ENCODE peak calls at places on chromosomes 4 and X, in ten cellular contexts. A, C, U, I, G, W, O, F, L and Z are unnamed samples.

GRCh38 chr4:141530627-141531026 is 105.8 kb upstream of the IL15 start:
- DNase-seq in I (no peak), O (no peak), L (no peak), G (no peak), F (no peak), C (no peak), W (no peak), A (no peak), U (no peak), Z (no peak)

GRCh38 chrX:110741213-110741796 is 54.3 kb downstream of the CHRDL1 start:
- DNase-seq in I (no peak), A (no peak), G (no peak), L (peak; percentile 41), C (peak; percentile 77), F (no peak), U (no peak), O (no peak), W (peak; percentile 49), Z (no peak)

GRCh38 chr4:6540879-6541278 is 34.1 kb upstream of the MAN2B2 start:
- DNase-seq in A (no peak), G (no peak), O (no peak), F (no peak), I (no peak), C (no peak), W (no peak), U (no peak), L (no peak), Z (no peak)

GRCh38 chr4:35315419-35315818 is 928.9 kb downstream of the ARAP2 start:
- DNase-seq in G (no peak), W (no peak), C (no peak), O (no peak), F (no peak), A (no peak), U (no peak), L (no peak), I (no peak), Z (no peak)

GRCh38 chr4:168811207-168811606 is 198.8 kb downstream of the CBR4 start:
- DNase-seq in F (no peak), W (no peak), L (no peak), U (no peak), O (no peak), C (no peak), A (no peak), G (no peak), I (no peak), Z (no peak)

GRCh38 chrX:152445926-152446325 is 5.2 kb downstream of the GABRA3 start:
- DNase-seq in W (peak; percentile 2), O (no peak), F (no peak), C (peak; percentile 0), G (no peak), U (no peak), I (no peak), A (no peak), L (peak; percentile 5), Z (no peak)

GRCh38 chr4:44232262-44232661 is 216.3 kb downstream of the KCTD8 start:
- DNase-seq in G (no peak), L (no peak), F (no peak), C (no peak), A (no peak), W (no peak), O (no peak), U (no peak), I (no peak), Z (no peak)

GRCh38 chrX:19889582-19890342 is 2.4 kb upstream of the SH3KBP1 start:
- DNase-seq in F (no peak), U (peak; percentile 49), C (peak; percentile 73), G (peak; percentile 0), W (peak; percentile 43), L (peak; percentile 64), A (peak; percentile 64), O (no peak), I (peak; percentile 18), Z (no peak)

GRCh38 chrX:68415289-68415688 is 18.0 kb downstream of the OPHN1 start:
- DNase-seq in C (peak; percentile 66), G (no peak), U (no peak), F (no peak), L (peak; percentile 80), O (peak; percentile 37), I (no peak), W (no peak), A (no peak), Z (no peak)

GRCh38 chrX:70172226-70172625 is 5.1 kb upstream of the DGAT2L6 start:
- DNase-seq in O (no peak), F (no peak), C (no peak), G (no peak), U (no peak), W (no peak), L (peak; percentile 7), I (no peak), A (no peak), Z (no peak)

GRCh38 chr4:160877087-160877790 is 1286.6 kb downstream of the FSTL5 start:
- DNase-seq in G (no peak), A (no peak), U (no peak), F (no peak), I (no peak), W (no peak), O (no peak), L (peak; percentile 5), C (no peak), Z (no peak)

GRCh38 chr4:52266537-52267137 is 215.5 kb downstream of the SPATA18 start:
- DNase-seq in I (no peak), F (no peak), W (no peak), A (no peak), U (no peak), C (no peak), G (no peak), L (no peak), O (no peak), Z (no peak)

GRCh38 chr4:37717575-37717974 is 31.4 kb upstream of the RELL1 start:
- DNase-seq in C (peak; percentile 72), O (no peak), G (no peak), L (peak; percentile 71), I (no peak), A (no peak), F (no peak), W (peak; percentile 67), U (no peak), Z (no peak)

GRCh38 chr4:149521611-149522010 is 294.0 kb downstream of the IQCM start:
- DNase-seq in A (no peak), U (no peak), F (no peak), I (no peak), W (peak; percentile 2), L (peak; percentile 20), G (no peak), O (no peak), C (peak; percentile 16), Z (peak; percentile 2)

GRCh38 chr4:87529187-87529586 is at the start of gene SPARCL1:
- DNase-seq in U (no peak), A (no peak), L (no peak), O (peak; percentile 63), W (no peak), F (no peak), I (no peak), G (no peak), C (no peak), Z (no peak)

GRCh38 chr4:19735012-19735411 is 516.7 kb upstream of the SLIT2 start:
- DNase-seq in F (no peak), C (no peak), A (no peak), G (no peak), L (no peak), I (no peak), O (no peak), W (no peak), U (no peak), Z (no peak)

GRCh38 chrX:65451663-65452062 is 82.9 kb downstream of the LAS1L start:
- DNase-seq in W (peak; percentile 68), O (no peak), I (peak; percentile 5), L (peak; percentile 10), A (no peak), G (no peak), C (peak; percentile 20), F (no peak), U (no peak), Z (no peak)

GRCh38 chrX:109936598-109936997 is 66.3 kb upstream of the TMEM164 start:
- DNase-seq in O (no peak), U (no peak), L (no peak), I (no peak), C (no peak), A (no peak), G (no peak), F (no peak), W (no peak), Z (no peak)

GRCh38 chrX:115233497-115234219 is at the start of gene LRCH2:
- DNase-seq in W (no peak), U (no peak), C (peak; percentile 55), L (peak; percentile 46), A (no peak), O (peak; percentile 22), F (peak; percentile 39), G (no peak), I (no peak), Z (peak; percentile 49)

GRCh38 chrX:40262641-40263560 is 165.1 kb upstream of the BCOR start:
- DNase-seq in L (peak; percentile 37), W (no peak), C (peak; percentile 79), F (no peak), G (no peak), U (no peak), I (no peak), O (no peak), A (no peak), Z (no peak)

GRCh38 chr4:94576163-94576562 is 124.4 kb downstream of the PDLIM5 start:
- DNase-seq in L (no peak), C (no peak), G (no peak), U (no peak), F (no peak), W (no peak), I (no peak), A (no peak), O (no peak), Z (no peak)

GRCh38 chr4:5370286-5370685 is 319.0 kb downstream of the STK32B start:
- DNase-seq in W (peak; percentile 18), U (no peak), G (no peak), F (no peak), C (peak; percentile 83), A (no peak), O (no peak), L (peak; percentile 8), I (no peak), Z (no peak)

GRCh38 chrX:134512566-134512965 is 52.6 kb downstream of the HPRT1 start:
- DNase-seq in C (peak; percentile 78), G (no peak), W (peak; percentile 71), I (no peak), F (no peak), U (no peak), L (peak; percentile 83), A (no peak), O (no peak), Z (no peak)

GRCh38 chrX:1390621-1391369 is 1.1 kb downstream of the SLC25A6 start:
- DNase-seq in I (no peak), W (peak; percentile 36), U (no peak), G (no peak), A (peak; percentile 39), C (no peak), L (no peak), F (no peak), O (no peak), Z (no peak)

GRCh38 chr4:119656986-119657635 is 28.5 kb upstream of the PDE5A start:
- DNase-seq in A (no peak), G (no peak), F (no peak), W (peak; percentile 5), L (peak; percentile 53), I (no peak), C (peak; percentile 21), U (no peak), O (no peak), Z (no peak)

GRCh38 chr4:56158483-56158882 is 209.7 kb downstream of the CEP135 start:
- DNase-seq in O (no peak), U (peak; percentile 7), A (no peak), L (no peak), I (no peak), W (no peak), G (no peak), C (no peak), F (no peak), Z (no peak)

GRCh38 chr4:115126487-115126886 is 13.1 kb upstream of the NDST4 start:
- DNase-seq in C (no peak), U (no peak), W (no peak), G (no peak), A (no peak), I (no peak), L (peak; percentile 70), O (no peak), F (no peak), Z (no peak)

GRCh38 chrX:130716822-130717405 is 186.1 kb downstream of the ENOX2 start:
- DNase-seq in F (no peak), L (no peak), U (no peak), O (no peak), W (no peak), G (no peak), C (no peak), I (no peak), A (no peak), Z (no peak)